ENCODE peak calls at places on chromosome 6, in five cellular contexts. L is cardiac muscle cell, J is NCI-H524 treated with DMSO at 0.1 percent for 48 hours, A is T-helper 9 cell, T is CMK. Y is an unnamed sample.

GRCh38 chr6:75317503-75318206 is 33.1 kb upstream of the TMEM30A start:
- DNase-seq in T (no peak), A (no peak), L (peak), J (no peak), Y (peak)

GRCh38 chr6:109082178-109082577 is 12.5 kb downstream of the SESN1 start:
- DNase-seq in T (no peak), L (no peak), A (no peak), J (no peak), Y (no peak)

GRCh38 chr6:118679293-118679692 is 27.9 kb upstream of the CEP85L start:
- DNase-seq in A (no peak), T (no peak), L (no peak), J (no peak), Y (no peak)

GRCh38 chr6:16244869-16245451 is 6.6 kb downstream of the GMPR start:
- DNase-seq in L (peak), J (no peak), A (no peak), T (no peak), Y (no peak)

GRCh38 chr6:26428206-26428605 is 12.1 kb upstream of the BTN3A3 start:
- DNase-seq in L (no peak), A (no peak), T (no peak), J (no peak), Y (no peak)

GRCh38 chr6:42147138-42147562 is 4.7 kb upstream of the C6orf132 start:
- DNase-seq in T (no peak), J (no peak), L (no peak), A (no peak), Y (no peak)

GRCh38 chr6:24004659-24005058 is 121.4 kb upstream of the NRSN1 start:
- DNase-seq in J (no peak), A (no peak), L (no peak), T (no peak), Y (no peak)

GRCh38 chr6:5162401-5162800 is 77.3 kb downstream of the PPP1R3G start:
- DNase-seq in J (peak), L (no peak), T (no peak), A (no peak), Y (no peak)

GRCh38 chr6:149147939-149148718 is 169.4 kb upstream of the TAB2 start:
- DNase-seq in T (no peak), J (no peak), A (no peak), L (no peak), Y (no peak)

GRCh38 chr6:117371492-117371891 is 54.2 kb downstream of the ROS1 start:
- DNase-seq in L (no peak), A (no peak), T (no peak), J (no peak), Y (no peak)

GRCh38 chr6:112253505-112253841 is 894 bp downstream of the LAMA4 start:
- DNase-seq in L (peak), A (no peak), T (no peak), J (no peak), Y (no peak)

GRCh38 chr6:119174085-119174445 is 95.6 kb upstream of the FAM184A start:
- DNase-seq in T (no peak), A (no peak), L (no peak), J (no peak), Y (no peak)

GRCh38 chr6:150409576-150410066 is 40.8 kb downstream of the IYD start:
- DNase-seq in A (no peak), L (peak), J (peak), T (no peak), Y (peak)

GRCh38 chr6:24581084-24581669 is 64.8 kb downstream of the KIAA0319 start:
- DNase-seq in A (peak), T (peak), L (peak), J (peak), Y (peak)

GRCh38 chr6:39430968-39431523 is 108.5 kb upstream of the KCNK16 start:
- DNase-seq in J (peak), T (no peak), A (no peak), L (peak), Y (peak)

GRCh38 chr6:45966340-45966739 is 49.3 kb downstream of the CLIC5 start:
- DNase-seq in A (no peak), J (no peak), T (no peak), L (no peak), Y (no peak)

GRCh38 chr6:168310945-168311344 is 8.6 kb downstream of the DACT2 start:
- DNase-seq in J (no peak), L (no peak), A (no peak), T (no peak), Y (no peak)

GRCh38 chr6:103273048-103273447 is 1586.7 kb downstream of the HACE1 start:
- DNase-seq in L (peak), T (no peak), A (no peak), J (peak), Y (no peak)

GRCh38 chr6:11650297-11650696 is 112.7 kb downstream of the TMEM170B start:
- DNase-seq in A (no peak), T (no peak), L (peak), J (no peak), Y (peak)

GRCh38 chr6:166461821-166462460 is 79.2 kb upstream of the MPC1 start:
- DNase-seq in J (no peak), T (no peak), L (no peak), A (no peak), Y (no peak)

GRCh38 chr6:14423330-14423729 is 305.8 kb downstream of the CD83 start:
- DNase-seq in J (no peak), A (no peak), L (no peak), T (no peak), Y (no peak)

GRCh38 chr6:90249458-90249857 is 47.2 kb downstream of the BACH2 start:
- DNase-seq in L (no peak), A (no peak), J (no peak), T (no peak), Y (no peak)

GRCh38 chr6:118252474-118252873 is 295.6 kb upstream of the PLN start:
- DNase-seq in A (no peak), T (no peak), L (no peak), J (no peak), Y (no peak)

GRCh38 chr6:72776456-72776855 is 154.6 kb downstream of the KCNQ5 start:
- DNase-seq in L (no peak), T (no peak), J (no peak), A (no peak), Y (no peak)

GRCh38 chr6:4912559-4912958 is 91.3 kb downstream of the RPP40 start:
- DNase-seq in J (no peak), A (no peak), T (no peak), L (no peak), Y (no peak)

GRCh38 chr6:15628499-15629131 is 34.2 kb downstream of the DTNBP1 start:
- DNase-seq in T (no peak), L (no peak), A (no peak), J (no peak), Y (no peak)

GRCh38 chr6:133241901-133242760 is 974 bp downstream of the EYA4 start:
- DNase-seq in L (peak), A (no peak), T (no peak), J (no peak), Y (no peak)

GRCh38 chr6:45924763-45925342 is 90.8 kb downstream of the CLIC5 start:
- DNase-seq in J (no peak), A (no peak), L (no peak), T (no peak), Y (no peak)

GRCh38 chr6:110822248-110822647 is 7.0 kb upstream of the CDK19 start:
- DNase-seq in J (no peak), L (no peak), A (no peak), T (no peak), Y (no peak)

GRCh38 chr6:52609968-52610367 is 33.1 kb upstream of the TRAM2 start:
- DNase-seq in L (no peak), J (no peak), T (no peak), A (no peak), Y (no peak)

GRCh38 chr6:167141667-167142432 is 15.9 kb downstream of the GPR31 start:
- DNase-seq in A (peak), J (peak), L (peak), T (no peak), Y (peak)

GRCh38 chr6:43687437-43688347 is at the start of gene MRPS18A:
- DNase-seq in J (peak), A (peak), L (peak), T (peak), Y (peak)